ENCODE peak calls at places on chromosomes 7 and 10, in nine cellular contexts. X is CD4-positive, alpha-beta memory T cell; B is NCI-H1092; O is memory B cell; Q is left lobe of liver; U is D341Med; W is non-pigmented ciliary epithelial cell; S is pulmonary artery endothelial cell; G is activated T-cell treated with anti-CD3 and anti-CD28 coated beads, Interleukin-2, amount 50 U/mL, for 24 hours. D is an unnamed sample.

GRCh38 chr10:6473430-6473829 is 106.6 kb downstream of the PRKCQ start:
- DNase-seq in S (no peak), Q (no peak), U (peak), O (no peak), X (peak), W (no peak), B (no peak), G (no peak), D (no peak)

GRCh38 chr7:152315845-152316244 is 120.0 kb downstream of the KMT2C start:
- DNase-seq in U (no peak), Q (no peak), S (no peak), O (no peak), G (no peak), W (no peak), X (no peak), B (no peak), D (no peak)

GRCh38 chr10:124339951-124340760 is 78.6 kb downstream of the OAT start:
- DNase-seq in U (no peak), X (no peak), O (no peak), Q (peak), G (no peak), B (no peak), S (no peak), W (peak), D (peak)

GRCh38 chr10:69645751-69646687 is 16.0 kb downstream of the FAM241B start:
- DNase-seq in W (no peak), S (no peak), B (no peak), X (no peak), Q (no peak), U (no peak), G (no peak), O (no peak), D (no peak)

GRCh38 chr7:11212816-11213215 is 239.1 kb downstream of the PHF14 start:
- DNase-seq in G (no peak), U (no peak), O (no peak), Q (no peak), W (no peak), X (no peak), B (no peak), S (no peak), D (no peak)

GRCh38 chr10:69730251-69731156 is 71.2 kb upstream of the COL13A1 start:
- DNase-seq in X (no peak), B (no peak), G (no peak), Q (no peak), U (no peak), O (no peak), W (no peak), S (no peak), D (no peak)

GRCh38 chr7:116122972-116123595 is 87.3 kb upstream of the TES start:
- DNase-seq in Q (no peak), W (no peak), X (no peak), O (no peak), U (peak), G (no peak), B (no peak), S (peak), D (no peak)

GRCh38 chr7:2515424-2516193 is 4.0 kb upstream of the LFNG start:
- DNase-seq in O (no peak), W (no peak), X (no peak), S (no peak), U (no peak), B (no peak), G (no peak), Q (no peak), D (no peak)

GRCh38 chr7:7226407-7226806 is 44.1 kb downstream of the C1GALT1 start:
- DNase-seq in U (no peak), B (no peak), W (no peak), G (no peak), X (no peak), Q (no peak), O (no peak), S (no peak), D (no peak)